ENCODE peak calls at places on chromosomes 5 and 9, in ten cellular contexts. S is tibial artery, Q is fibroblast of lung, M is neuronal stem cell, I is right atrium auricular region, D is LNCaP clone FGC, P is astrocyte of the cerebellum, Z is HCT116, K is neural progenitor cell, O is lung. T is an unnamed sample.

GRCh38 chr9:121233906-121234901 is 32.5 kb upstream of the RAB14 start:
- DNase-seq in S (no peak), Q (peak), M (no peak), I (no peak), D (peak), P (no peak), Z (no peak), K (no peak), O (no peak), T (no peak)

GRCh38 chr5:134070979-134071849 is 43.3 kb upstream of the TCF7 start:
- DNase-seq in S (no peak), Q (peak), M (peak), I (no peak), D (no peak), P (no peak), Z (no peak), K (peak), O (no peak), T (no peak)

GRCh38 chr5:10233505-10233904 is 16.2 kb downstream of the ATPSCKMT start:
- DNase-seq in S (no peak), Q (peak), M (peak), I (no peak), D (no peak), P (peak), Z (peak), K (peak), O (peak), T (no peak)

GRCh38 chr5:87076931-87077330 is 190.8 kb upstream of the RASA1 start:
- DNase-seq in S (no peak), Q (peak), M (no peak), I (no peak), D (no peak), P (no peak), Z (no peak), K (no peak), O (no peak), T (no peak)

GRCh38 chr9:118170032-118170955 is 466.1 kb downstream of the TLR4 start:
- DNase-seq in S (no peak), Q (peak), M (peak), I (no peak), D (peak), P (peak), Z (no peak), K (peak), O (no peak), T (no peak)

GRCh38 chr9:104927216-104927911 is 591 bp downstream of the ABCA1 start:
- DNase-seq in S (peak), Q (peak), M (peak), I (peak), D (no peak), P (no peak), Z (no peak), K (peak), O (no peak), T (peak)

GRCh38 chr9:14158911-14159310 is 155.0 kb downstream of the NFIB start:
- DNase-seq in S (no peak), Q (peak), M (no peak), I (no peak), D (no peak), P (no peak), Z (no peak), K (no peak), O (no peak), T (no peak)

GRCh38 chr9:70120834-70121510 is 77.3 kb downstream of the MAMDC2 start:
- DNase-seq in S (peak), Q (peak), M (no peak), I (peak), D (no peak), P (peak), Z (no peak), K (peak), O (peak), T (peak)

GRCh38 chr5:126742425-126742824 is 34.5 kb upstream of the LMNB1 start:
- DNase-seq in S (no peak), Q (no peak), M (no peak), I (no peak), D (no peak), P (no peak), Z (no peak), K (no peak), O (no peak), T (no peak)

GRCh38 chr5:84255318-84255717 is 129.4 kb downstream of the EDIL3 start:
- DNase-seq in S (no peak), Q (peak), M (no peak), I (no peak), D (no peak), P (no peak), Z (peak), K (peak), O (no peak), T (no peak)

DNA sequence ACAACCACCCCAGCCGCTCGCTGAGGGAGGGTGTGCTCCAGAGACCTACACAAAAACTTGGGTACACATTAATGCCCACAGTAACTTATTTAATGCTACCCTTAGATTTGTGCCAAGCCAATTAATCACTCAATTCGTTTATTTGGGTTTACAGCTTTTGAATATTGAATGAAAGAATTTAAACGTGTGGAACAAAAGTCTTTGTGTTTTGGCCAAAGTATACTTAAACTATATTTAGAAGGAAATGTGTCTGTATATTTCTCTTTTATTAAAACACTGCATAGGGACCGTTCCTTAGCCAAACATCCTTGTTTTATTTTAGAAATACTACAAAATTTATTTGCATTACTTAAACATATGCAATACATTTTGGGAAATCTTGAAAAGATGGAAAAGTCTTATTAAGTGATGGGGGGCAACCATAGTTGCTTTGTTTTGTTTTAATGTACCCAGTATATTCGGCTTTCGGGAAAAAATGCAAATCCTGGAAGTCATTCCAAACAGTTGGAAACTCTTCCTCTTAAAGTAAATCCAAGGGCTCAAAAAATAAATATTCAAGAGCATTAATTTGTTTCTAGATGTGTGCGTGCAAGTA is 11.8 kb downstream of the ZNF608 start:
- DNase-seq in S (no peak), Q (no peak), M (no peak), I (no peak), D (no peak), P (no peak), Z (no peak), K (no peak), O (no peak), T (no peak)
- H3K4me3 ChIP-seq in S (peak), Q (peak), M (no peak), I (peak), D (no peak), P (no peak), Z (no peak), K (peak), O (no peak), T (peak)

GRCh38 chr5:33793836-33794549 is 97.8 kb downstream of the ADAMTS12 start:
- DNase-seq in S (no peak), Q (peak), M (no peak), I (no peak), D (no peak), P (no peak), Z (no peak), K (peak), O (no peak), T (no peak)

GRCh38 chr5:33789558-33789957 is 102.2 kb downstream of the ADAMTS12 start:
- DNase-seq in S (no peak), Q (no peak), M (no peak), I (no peak), D (no peak), P (no peak), Z (no peak), K (no peak), O (no peak), T (no peak)

GRCh38 chr5:33795532-33795931 is 96.3 kb downstream of the ADAMTS12 start:
- DNase-seq in S (no peak), Q (no peak), M (peak), I (no peak), D (no peak), P (no peak), Z (no peak), K (peak), O (no peak), T (no peak)

GRCh38 chr5:33792559-33792958 is 99.2 kb downstream of the ADAMTS12 start:
- DNase-seq in S (no peak), Q (no peak), M (no peak), I (no peak), D (no peak), P (no peak), Z (no peak), K (no peak), O (no peak), T (no peak)

GRCh38 chr5:33794550-33795300 is 97.1 kb downstream of the ADAMTS12 start:
- DNase-seq in S (no peak), Q (peak), M (no peak), I (no peak), D (no peak), P (no peak), Z (no peak), K (no peak), O (no peak), T (no peak)
- H3K4me3 ChIP-seq in S (no peak), Q (no peak), M (no peak), I (no peak), D (no peak), P (no peak), Z (no peak), K (no peak), O (no peak), T (no peak)

GRCh38 chr5:93570294-93571110 is 10.5 kb downstream of the NR2F1-AS1 start:
- DNase-seq in S (no peak), Q (no peak), M (no peak), I (no peak), D (no peak), P (no peak), Z (no peak), K (peak), O (no peak), T (no peak)
- H3K4me3 ChIP-seq in S (no peak), Q (no peak), M (no peak), I (peak), D (no peak), P (no peak), Z (no peak), K (peak), O (no peak), T (peak)

DNA sequence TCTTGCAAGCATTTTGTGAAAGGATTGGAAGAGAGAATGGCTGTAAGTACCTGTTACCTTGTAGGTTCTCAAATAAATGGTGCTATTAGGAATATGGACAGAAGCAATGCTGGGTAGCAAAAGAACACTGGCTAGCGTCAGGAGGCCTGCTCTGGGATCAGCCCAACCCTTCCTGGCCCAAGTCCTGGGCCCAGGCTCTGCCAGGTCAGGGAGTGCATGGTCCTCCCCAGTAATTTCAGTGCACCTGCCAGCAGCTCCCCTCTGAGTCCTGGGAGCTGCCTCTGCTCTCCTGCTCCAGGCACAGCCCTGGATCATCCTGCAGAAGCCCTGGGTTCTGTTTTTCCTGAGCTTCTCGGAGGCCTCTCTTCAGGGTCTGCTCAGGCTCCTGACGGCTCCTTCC is 89.5 kb upstream of the ARAP3 start:
- DNase-seq in S (no peak), Q (no peak), M (no peak), I (no peak), D (no peak), P (no peak), Z (no peak), K (no peak), O (no peak), T (peak)
- H3K4me3 ChIP-seq in S (no peak), Q (no peak), M (no peak), I (no peak), D (no peak), P (no peak), Z (no peak), K (no peak), O (no peak), T (no peak)

GRCh38 chr9:131835132-131835910 is 95.4 kb upstream of the RAPGEF1 start:
- DNase-seq in S (no peak), Q (no peak), M (no peak), I (no peak), D (no peak), P (no peak), Z (no peak), K (no peak), O (no peak), T (no peak)
- H3K4me3 ChIP-seq in S (no peak), Q (no peak), M (no peak), I (no peak), D (no peak), P (no peak), Z (no peak), K (no peak), O (no peak), T (no peak)